ENCODE peak calls at places on chromosomes 11 and 22, in seven cellular contexts. M is mesendoderm; J is neural progenitor cell; N is CD4-positive, CD25-positive, alpha-beta regulatory T cell; F is Peyer's patch; G is body of pancreas; T is K562. Z is an unnamed sample.

GRCh38 chr11:85171648-85172257 is 455.4 kb downstream of the DLG2 start:
- DNase-seq in J (no peak), F (no peak), M (peak; percentile 15), G (no peak), N (no peak), T (no peak), Z (no peak)

GRCh38 chr22:24402460-24403192 is 24.8 kb upstream of the ADORA2A start:
- DNase-seq in J (no peak), M (no peak), N (no peak), T (no peak), F (peak; percentile 34), G (peak; percentile 62), Z (peak; percentile 87)

GRCh38 chr11:72425053-72425980 is 9.0 kb downstream of the CLPB start:
- DNase-seq in J (no peak), F (no peak), M (no peak), N (no peak), T (no peak), G (no peak), Z (no peak)

GRCh38 chr22:42902875-42903510 is 45.9 kb upstream of the ARFGAP3 start:
- DNase-seq in N (no peak), G (no peak), J (peak; percentile 68), M (peak; percentile 87), F (no peak), T (no peak), Z (no peak)

GRCh38 chr22:37681556-37682049 is 4.5 kb upstream of the NOL12 start:
- DNase-seq in N (peak; percentile 75), M (peak; percentile 81), G (peak; percentile 87), J (peak; percentile 89), F (peak; percentile 66), T (peak; percentile 67), Z (peak; percentile 81)

GRCh38 chr22:33720166-33720878 is 200.0 kb downstream of the LARGE1 start:
- DNase-seq in M (no peak), T (no peak), J (no peak), G (no peak), F (no peak), N (no peak), Z (no peak)

GRCh38 chr11:58640386-58641023 is 18.0 kb downstream of the CNTF start:
- DNase-seq in M (no peak), T (no peak), F (no peak), J (no peak), G (no peak), N (peak; percentile 35), Z (no peak)

GRCh38 chr11:1852271-1852877 is 510 bp upstream of the LSP1 start:
- DNase-seq in T (no peak), J (no peak), F (no peak), M (no peak), G (no peak), N (no peak), Z (no peak)

DNA sequence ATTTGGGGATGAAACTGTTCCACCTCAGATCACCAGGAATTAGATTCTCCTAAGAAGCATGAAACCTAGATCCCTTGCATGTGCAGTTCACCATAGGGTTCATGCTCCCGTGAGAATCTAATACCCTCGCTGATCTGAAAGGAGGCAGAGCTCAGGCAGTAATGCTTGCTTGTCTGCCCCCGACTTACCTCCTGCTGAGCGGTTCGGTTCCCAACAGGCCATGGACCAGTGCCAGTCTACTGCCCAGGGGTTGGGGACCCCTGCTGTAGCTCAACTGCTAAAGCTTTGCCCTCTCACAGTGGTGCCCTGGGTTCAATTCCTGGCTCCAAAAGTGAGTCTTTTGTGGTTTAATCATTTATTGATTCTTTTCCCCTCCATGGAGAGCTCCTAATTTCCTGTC is 3.4 kb downstream of the JAML start:
- DNase-seq in M (no peak), T (no peak), J (no peak), G (no peak), F (no peak), N (no peak), Z (no peak)
- H3K4me1 ChIP-seq in M (no peaks in the 10 kb centered on the region), T (no peaks in the 10 kb centered on the region), J (no peaks in the 10 kb centered on the region), G (no peaks in the 10 kb centered on the region), F (no peaks in the 10 kb centered on the region), N (peaks cover 91% of the 10 kb centered on the region), Z (no peaks in the 10 kb centered on the region)

GRCh38 chr22:41330169-41330568 is 28.8 kb downstream of the ZC3H7B start:
- DNase-seq in T (no peak), N (no peak), J (no peak), G (no peak), M (no peak), F (no peak), Z (no peak)
- H3K36me3 ChIP-seq in T (peaks cover 74% of the 10 kb centered on the region), N (peaks cover 61% of the 10 kb centered on the region), J (no peaks in the 10 kb centered on the region), G (peaks cover 29% of the 10 kb centered on the region), M (peaks cover 11% of the 10 kb centered on the region), F (no peaks in the 10 kb centered on the region), Z (peaks cover 74% of the 10 kb centered on the region)

GRCh38 chr11:95104121-95104830 is 14.6 kb downstream of the ENDOD1 start:
- DNase-seq in G (no peak), N (no peak), J (no peak), M (no peak), F (no peak), T (no peak), Z (no peak)
- H3K4me1 ChIP-seq in G (no peaks in the 10 kb centered on the region), N (no peaks in the 10 kb centered on the region), J (peaks cover 24% of the 10 kb centered on the region), M (peaks cover 7% of the 10 kb centered on the region), F (no peaks in the 10 kb centered on the region), T (peaks cover 50% of the 10 kb centered on the region), Z (peaks cover 16% of the 10 kb centered on the region)

GRCh38 chr11:46776878-46777277 is 57.9 kb downstream of the F2 start:
- DNase-seq in G (no peak), M (no peak), J (no peak), N (no peak), T (no peak), F (no peak), Z (no peak)
- H3K36me3 ChIP-seq in G (peaks cover 35% of the 10 kb centered on the region), M (peaks cover 7% of the 10 kb centered on the region), J (peaks cover 39% of the 10 kb centered on the region), N (peaks cover 51% of the 10 kb centered on the region), T (peaks cover 77% of the 10 kb centered on the region), F (no peaks in the 10 kb centered on the region), Z (peaks cover 38% of the 10 kb centered on the region)

GRCh38 chr11:87298155-87298554 is 260.4 kb downstream of the TMEM135 start:
- DNase-seq in T (no peak), G (no peak), M (no peak), N (no peak), F (no peak), J (no peak), Z (no peak)
- H3K4me1 ChIP-seq in T (peaks cover 16% of the 10 kb centered on the region), G (peaks cover 5% of the 10 kb centered on the region), M (peaks cover 1% of the 10 kb centered on the region), N (no peaks in the 10 kb centered on the region), F (no peaks in the 10 kb centered on the region), J (peaks cover 11% of the 10 kb centered on the region), Z (no peaks in the 10 kb centered on the region)

Z was measured in BE2C.